ENCODE peak calls at places on chromosomes 12 and 14, in nine cellular contexts. K is IMR-90, G is fibroblast of lung, Y is HCT116, W is uterus, U is GM12865, F is HepG2, E is keratinocyte, R is ovary. B is an unnamed sample.

GRCh38 chr12:105659355-105660075 is 329.0 kb downstream of the C12orf75 start:
- DNase-seq in K (no peak), G (no peak), Y (no peak), W (no peak), U (no peak), F (no peak), E (peak; percentile 66), R (peak; percentile 21), B (peak; percentile 2)

GRCh38 chr12:45200497-45201043 is 15.3 kb upstream of the ANO6 start:
- DNase-seq in K (peak; percentile 36), G (peak; percentile 55), Y (no peak), W (peak; percentile 14), U (no peak), F (peak; percentile 48), E (no peak), R (no peak), B (peak; percentile 36)

GRCh38 chr14:102870994-102871831 is 51.2 kb upstream of the AMN start:
- DNase-seq in K (no peak), G (no peak), Y (no peak), W (no peak), U (no peak), F (no peak), E (no peak), R (no peak), B (no peak)

GRCh38 chr14:90552465-90553297 is 155.9 kb downstream of the CALM1 start:
- DNase-seq in K (no peak), G (no peak), Y (no peak), W (no peak), U (no peak), F (no peak), E (no peak), R (no peak), B (no peak)

GRCh38 chr14:101174522-101174838 is 271.0 kb upstream of the RTL1 start:
- DNase-seq in K (no peak), G (no peak), Y (no peak), W (no peak), U (no peak), F (no peak), E (no peak), R (no peak), B (no peak)

GRCh38 chr14:81315344-81315743 is 84.8 kb downstream of the STON2 start:
- DNase-seq in K (no peak), G (no peak), Y (no peak), W (no peak), U (no peak), F (no peak), E (no peak), R (no peak), B (no peak)

GRCh38 chr12:103586132-103586531 is 941 bp upstream of the STAB2 start:
- DNase-seq in K (no peak), G (no peak), Y (no peak), W (no peak), U (no peak), F (no peak), E (no peak), R (no peak), B (peak; percentile 7)

GRCh38 chr12:27841392-27841882 is 61.4 kb upstream of the MANSC4 start:
- DNase-seq in K (peak; percentile 24), G (no peak), Y (peak; percentile 44), W (no peak), U (no peak), F (no peak), E (no peak), R (no peak), B (peak; percentile 33)

GRCh38 chr12:124273630-124274029 is 21.3 kb upstream of the RFLNA start:
- DNase-seq in K (peak; percentile 31), G (peak; percentile 19), Y (peak; percentile 79), W (no peak), U (peak; percentile 66), F (peak; percentile 90), E (peak; percentile 50), R (no peak), B (peak; percentile 68)

GRCh38 chr12:85829391-85829790 is 6.8 kb downstream of the RASSF9 start:
- DNase-seq in K (peak; percentile 46), G (no peak), Y (no peak), W (no peak), U (no peak), F (no peak), E (no peak), R (no peak), B (peak; percentile 52)

GRCh38 chr14:73850940-73851339 is 691 bp upstream of the PTGR2 start:
- DNase-seq in K (no peak), G (no peak), Y (no peak), W (no peak), U (no peak), F (peak; percentile 38), E (no peak), R (no peak), B (peak; percentile 15)

GRCh38 chr12:120092531-120093335 is 23.8 kb downstream of the RAB35 start:
- DNase-seq in K (no peak), G (no peak), Y (no peak), W (no peak), U (no peak), F (peak; percentile 32), E (no peak), R (no peak), B (no peak)

GRCh38 chr14:103445783-103446182 is 60.6 kb downstream of the MARK3 start:
- DNase-seq in K (no peak), G (no peak), Y (no peak), W (no peak), U (no peak), F (no peak), E (no peak), R (no peak), B (no peak)

GRCh38 chr12:32896438-32897275 is at the start of gene PKP2:
- DNase-seq in K (no peak), G (no peak), Y (peak; percentile 62), W (peak; percentile 28), U (no peak), F (peak; percentile 80), E (no peak), R (peak; percentile 74), B (no peak)

GRCh38 chr12:50077099-50077498 is 8.0 kb upstream of the SMARCD1 start:
- DNase-seq in K (no peak), G (no peak), Y (no peak), W (no peak), U (no peak), F (no peak), E (no peak), R (no peak), B (no peak)

GRCh38 chr12:69415471-69416275 is 54.5 kb upstream of the FRS2 start:
- DNase-seq in K (peak; percentile 95), G (peak; percentile 95), Y (peak; percentile 13), W (peak; percentile 56), U (peak; percentile 29), F (peak; percentile 68), E (peak; percentile 9), R (peak; percentile 53), B (peak; percentile 95)

DNA sequence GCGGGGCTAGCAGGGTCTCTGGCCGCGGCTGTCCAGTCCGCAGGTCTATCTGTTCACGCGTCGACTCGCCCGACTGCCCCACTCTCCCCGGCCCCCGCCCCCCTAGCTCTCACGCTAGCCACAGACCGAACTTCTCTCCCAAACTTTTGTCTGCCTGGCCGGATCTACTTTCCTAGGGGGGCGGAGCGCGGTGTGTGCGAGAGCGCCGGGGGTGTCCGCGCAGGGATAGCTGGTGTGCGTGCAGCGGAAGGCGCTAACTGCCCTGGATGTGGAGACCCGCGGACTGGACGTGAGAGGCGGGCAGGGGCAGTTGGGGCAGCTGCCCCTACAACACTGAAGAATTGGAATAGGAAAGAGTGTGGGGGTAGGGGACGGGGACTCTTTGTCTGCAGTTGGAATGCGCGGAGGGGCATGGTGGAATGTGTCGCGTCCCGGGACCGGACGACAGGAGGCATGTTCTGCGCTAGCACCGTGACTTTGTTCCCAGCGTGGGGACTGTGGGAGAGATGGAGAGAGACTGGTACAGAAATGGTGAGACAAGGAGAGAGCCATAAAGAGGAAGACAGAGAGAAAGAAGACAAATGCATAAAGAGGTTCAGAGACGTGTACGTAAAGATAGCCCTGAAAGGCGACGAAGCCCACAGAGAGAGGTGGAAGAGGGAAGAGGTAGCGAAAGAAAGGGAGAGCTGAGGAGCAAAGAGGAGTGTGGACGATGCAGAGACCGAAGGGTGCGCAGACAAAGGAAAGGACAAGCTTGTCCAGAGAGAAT is at the start of gene AJUBA:
- DNase-seq in K (peak; percentile 92), G (peak; percentile 92), Y (peak; percentile 78), W (peak; percentile 93), U (peak; percentile 87), F (peak; percentile 98), E (no peak), R (peak; percentile 93), B (peak; percentile 92)
- TF ChIP-seq CTCF in K (no peak), G (no peak), Y (no peak), W (no peak), U (peak; percentile 3), F (no peak), E (no peak), R (no peak), B (no peak)

DNA sequence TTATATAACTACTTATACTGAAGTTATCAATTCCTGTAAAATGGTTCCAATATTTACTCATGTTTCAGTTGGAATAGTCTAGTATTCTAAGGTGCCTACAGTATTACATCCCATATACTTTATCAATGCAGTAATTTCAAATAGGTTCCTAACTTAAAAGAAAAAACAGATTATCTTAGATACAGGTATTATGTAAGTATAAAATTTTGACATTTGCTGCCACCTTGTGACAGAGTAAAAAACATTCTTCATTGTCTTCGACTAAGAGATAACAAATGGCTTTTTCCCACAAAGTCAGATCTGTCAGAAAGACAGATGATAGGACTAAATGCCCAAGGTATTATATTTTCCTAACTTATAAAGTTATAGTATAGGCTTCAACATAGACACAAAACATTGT is 78.7 kb downstream of the TXNDC16 start:
- DNase-seq in K (peak; percentile 51), G (peak; percentile 71), Y (peak; percentile 28), W (no peak), U (peak; percentile 45), F (peak; percentile 44), E (no peak), R (no peak), B (peak; percentile 80)
- TF ChIP-seq CTCF in K (peak; percentile 47), G (no peak), Y (peak; percentile 35), W (peak; percentile 58), U (no peak), F (peak; percentile 55), E (no peak), R (no peak), B (peak; percentile 23)

DNA sequence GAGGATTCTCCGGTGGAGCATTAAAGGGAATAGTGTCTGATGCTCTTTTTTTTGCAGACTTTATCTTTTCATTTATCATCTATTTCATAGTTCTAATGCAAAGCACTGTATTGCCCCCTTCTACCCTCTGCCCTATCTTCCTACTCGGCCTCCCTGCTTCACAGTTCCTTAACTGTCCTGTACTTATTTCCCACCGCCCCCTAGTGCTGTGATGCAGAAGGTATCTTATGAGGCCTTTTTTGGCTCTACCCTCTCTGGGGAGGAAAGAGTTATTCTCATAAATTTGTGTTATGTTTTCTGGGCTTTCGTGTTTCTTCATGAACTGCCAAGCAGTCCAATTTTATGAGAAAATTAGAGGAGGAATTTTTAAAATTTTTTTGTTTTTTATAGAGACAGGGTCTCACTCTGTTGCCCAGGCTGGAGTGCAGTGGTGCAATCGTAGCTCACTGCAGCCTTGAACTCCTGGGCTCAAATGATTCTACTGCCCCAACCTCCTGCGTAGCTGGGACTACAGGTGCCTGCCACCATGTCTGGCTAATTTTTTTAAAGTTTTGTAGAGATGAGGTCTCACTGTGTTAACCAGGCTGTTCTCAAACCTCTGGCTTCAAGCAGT is 1.2 kb downstream of the ITFG2 start:
- DNase-seq in K (peak; percentile 69), G (peak; percentile 75), Y (peak; percentile 41), W (no peak), U (peak; percentile 77), F (peak; percentile 69), E (no peak), R (no peak), B (peak; percentile 83)
- TF ChIP-seq CTCF in K (peak; percentile 69), G (peak; percentile 80), Y (peak; percentile 61), W (peak; percentile 48), U (peak; percentile 69), F (peak; percentile 76), E (peak; percentile 70), R (peak; percentile 34), B (peak; percentile 81)

GRCh38 chr12:80213871-80214270 is 114.5 kb downstream of the OTOGL start:
- DNase-seq in K (no peak), G (no peak), Y (no peak), W (no peak), U (no peak), F (no peak), E (no peak), R (no peak), B (no peak)
- TF ChIP-seq CTCF in K (no peak), G (no peak), Y (no peak), W (no peak), U (no peak), F (no peak), E (no peak), R (no peak), B (no peak)

B was measured in cardiac fibroblast.